ENCODE peak calls at places on chromosomes 12 and 14, in ten cellular contexts. J is activated naive CD4-positive, alpha-beta T cell treated with anti-CD3 and anti-CD28 coated beads, Interleukin-2, amount 10 ng/mL, durations not matched to agents 7 days and 5 days; K is ELR; O is caudate nucleus; S is HS-5; C is activated CD4-positive, alpha-beta T cell treated with anti-CD3 and anti-CD28 coated beads, Interleukin-2, amount 50 U/mL, for 48 hours; F is activated naive CD8-positive, alpha-beta T cell treated with anti-CD3 and anti-CD28 coated beads, Interleukin-2, amount 10 ng/mL, durations not matched to agents 7 days and 5 days; T is NCI-H1092 treated with DMSO at 0.1 percent for 48 hours; H is NCI-H2107; I is left cardiac atrium. Q is an unnamed sample.

GRCh38 chr14:88168498-88169165 is 154.4 kb downstream of the KCNK10 start:
- DNase-seq in K (peak; percentile 37), O (no peak), S (no peak), F (no peak), I (no peak), H (no peak), C (peak; percentile 61), J (peak; percentile 66), T (peak; percentile 14), Q (peak; percentile 24)

GRCh38 chr12:95412826-95413311 is 61.1 kb upstream of the METAP2 start:
- DNase-seq in H (no peak), K (peak; percentile 83), O (no peak), I (no peak), J (no peak), S (peak; percentile 90), F (no peak), T (no peak), C (no peak), Q (peak; percentile 75)

GRCh38 chr14:49755378-49755777 is 12.6 kb upstream of the KLHDC2 start:
- DNase-seq in C (no peak), J (no peak), H (no peak), K (no peak), I (no peak), O (no peak), F (no peak), T (no peak), S (no peak), Q (no peak)

GRCh38 chr12:111443586-111443985 is 37.9 kb downstream of the SH2B3 start:
- DNase-seq in T (no peak), K (peak; percentile 85), O (no peak), F (peak; percentile 32), J (no peak), S (no peak), C (peak; percentile 53), I (no peak), H (no peak), Q (peak; percentile 58)

GRCh38 chr14:101194356-101195308 is 291.1 kb upstream of the RTL1 start:
- DNase-seq in I (no peak), F (no peak), K (no peak), J (no peak), H (peak; percentile 97), S (no peak), T (no peak), C (no peak), O (no peak), Q (no peak)

GRCh38 chr12:46671102-46671501 is 154.7 kb downstream of the SLC38A4 start:
- DNase-seq in J (no peak), T (no peak), K (no peak), H (no peak), O (no peak), S (no peak), I (no peak), F (no peak), C (no peak), Q (no peak)

GRCh38 chr14:104953896-104954656 is 24.1 kb downstream of the AHNAK2 start:
- DNase-seq in C (no peak), O (no peak), J (no peak), F (no peak), I (peak; percentile 19), H (no peak), K (no peak), T (no peak), S (no peak), Q (no peak)

GRCh38 chr14:90056821-90057220 is 5.0 kb upstream of the KCNK13 start:
- DNase-seq in J (no peak), S (no peak), I (no peak), H (no peak), O (no peak), T (no peak), F (no peak), K (no peak), C (no peak), Q (no peak)

GRCh38 chr12:49673446-49674317 is 33.5 kb downstream of the FMNL3 start:
- DNase-seq in F (no peak), S (peak; percentile 53), I (peak; percentile 93), H (peak; percentile 69), T (peak; percentile 78), C (no peak), K (peak; percentile 84), J (no peak), O (peak; percentile 90), Q (peak; percentile 96)

GRCh38 chr12:72330291-72330690 is 58.1 kb downstream of the TRHDE start:
- DNase-seq in T (no peak), O (no peak), J (no peak), H (no peak), F (no peak), S (no peak), C (no peak), K (peak; percentile 65), I (no peak), Q (peak; percentile 56)

GRCh38 chr12:92759634-92760268 is 57.0 kb downstream of the PLEKHG7 start:
- DNase-seq in H (no peak), K (peak; percentile 94), S (peak; percentile 90), T (no peak), F (no peak), J (no peak), I (no peak), C (no peak), O (no peak), Q (peak; percentile 98)

GRCh38 chr12:99523853-99524252 is 123.7 kb upstream of the GARIN6 start:
- DNase-seq in S (no peak), C (no peak), I (no peak), H (no peak), T (no peak), J (no peak), K (no peak), F (no peak), O (no peak), Q (no peak)

GRCh38 chr14:23320584-23321571 is at the start of gene PABPN1:
- DNase-seq in H (peak; percentile 100), S (peak; percentile 98), J (peak; percentile 99), I (peak; percentile 99), T (peak; percentile 100), C (peak; percentile 95), F (peak; percentile 93), K (peak; percentile 100), O (peak; percentile 99), Q (peak; percentile 100)

GRCh38 chr14:92986254-92987147 is 63.6 kb downstream of the CHGA start:
- DNase-seq in F (no peak), O (no peak), I (peak; percentile 45), S (peak; percentile 23), J (no peak), C (no peak), K (peak; percentile 51), H (no peak), T (no peak), Q (peak; percentile 42)

GRCh38 chr14:76810953-76811400 is 1.7 kb downstream of the ANGEL1 start:
- DNase-seq in K (peak; percentile 42), H (no peak), F (no peak), T (peak; percentile 14), I (no peak), J (peak; percentile 42), C (peak; percentile 9), O (peak; percentile 17), S (peak; percentile 9), Q (peak; percentile 37)

GRCh38 chr12:91432079-91432478 is 249.5 kb upstream of the DCN start:
- DNase-seq in C (no peak), S (no peak), H (no peak), O (no peak), I (no peak), J (no peak), F (no peak), T (no peak), K (no peak), Q (peak; percentile 91)

GRCh38 chr14:29900609-29901350 is 26.9 kb downstream of the PRKD1 start:
- DNase-seq in O (no peak), I (no peak), C (no peak), S (no peak), K (no peak), F (no peak), J (no peak), T (no peak), H (no peak), Q (no peak)

GRCh38 chr14:65846469-65846868 is 433.9 kb downstream of the FUT8 start:
- DNase-seq in T (peak; percentile 48), F (no peak), K (peak; percentile 12), O (no peak), S (no peak), J (no peak), I (no peak), C (no peak), H (no peak), Q (no peak)

GRCh38 chr12:81942588-81942987 is 183.4 kb upstream of the PPFIA2 start:
- DNase-seq in S (no peak), C (no peak), O (no peak), K (no peak), J (peak; percentile 26), T (no peak), I (no peak), F (no peak), H (no peak), Q (no peak)

GRCh38 chr14:72010474-72010873 is 78.2 kb downstream of the RGS6 start:
- DNase-seq in O (no peak), K (no peak), C (no peak), H (no peak), T (no peak), F (no peak), S (no peak), J (no peak), I (no peak), Q (no peak)

GRCh38 chr12:5447329-5447728 is 15.4 kb downstream of the NTF3 start:
- DNase-seq in J (no peak), C (no peak), O (no peak), H (no peak), S (no peak), K (no peak), I (no peak), T (no peak), F (no peak), Q (no peak)

GRCh38 chr12:25929096-25929637 is 29.3 kb upstream of the RASSF8 start:
- DNase-seq in I (no peak), O (no peak), J (no peak), C (no peak), T (no peak), H (no peak), K (no peak), S (no peak), F (no peak), Q (no peak)

GRCh38 chr12:24821691-24822090 is 127.2 kb downstream of the BCAT1 start:
- DNase-seq in O (no peak), K (peak; percentile 83), F (no peak), J (no peak), I (no peak), S (no peak), H (no peak), C (no peak), T (no peak), Q (peak; percentile 89)

Q was measured in iris pigment epithelial cell.